ENCODE peak calls at places on chromosomes 2 and 18, in nine cellular contexts. K is fibroblast of lung; M is CD8-positive, alpha-beta T cell; A is right lobe of liver; V is dorsolateral prefrontal cortex; P is DND-41; Y is tibial artery; D is heart right ventricle; I is breast epithelium. W is an unnamed sample.

GRCh38 chr18:39199231-39199855 is 1633.7 kb upstream of the CELF4 start:
- DNase-seq in K (peak), V (no peak), D (no peak), M (no peak), I (no peak), A (no peak), Y (no peak), P (no peak), W (no peak)

GRCh38 chr18:41660654-41661053 is 294.4 kb upstream of the PIK3C3 start:
- DNase-seq in I (no peak), M (no peak), Y (no peak), D (no peak), A (no peak), V (no peak), K (peak), P (no peak), W (no peak)

GRCh38 chr18:2907459-2908145 is 60.8 kb downstream of the EMILIN2 start:
- DNase-seq in I (no peak), A (no peak), V (no peak), D (no peak), Y (no peak), P (peak), K (no peak), M (no peak), W (no peak)

GRCh38 chr2:33153008-33153407 is 206.3 kb downstream of the LTBP1 start:
- DNase-seq in M (no peak), D (no peak), I (no peak), A (no peak), P (no peak), K (peak), Y (no peak), V (no peak), W (no peak)

GRCh38 chr18:62402342-62402948 is 77.3 kb downstream of the TNFRSF11A start:
- DNase-seq in P (no peak), A (no peak), M (no peak), K (no peak), I (no peak), V (no peak), Y (no peak), D (no peak), W (no peak)

GRCh38 chr18:32669549-32670165 is 103.2 kb downstream of the KLHL14 start:
- DNase-seq in V (no peak), I (no peak), P (no peak), M (no peak), D (no peak), K (no peak), Y (no peak), A (no peak), W (no peak)

GRCh38 chr2:126978333-126978732 is 79.6 kb downstream of the TEX51 start:
- DNase-seq in M (no peak), A (no peak), D (no peak), P (no peak), I (no peak), K (no peak), V (no peak), Y (no peak), W (no peak)

GRCh38 chr2:62197017-62197586 is 1.2 kb downstream of the B3GNT2 start:
- DNase-seq in V (no peak), I (no peak), Y (peak), K (no peak), P (peak), M (peak), A (peak), D (no peak), W (no peak)

GRCh38 chr2:92072461-92073035 is 2798.7 kb upstream of the TEKT4 start:
- DNase-seq in M (no peak), Y (peak), A (peak), K (no peak), P (no peak), I (no peak), D (no peak), V (no peak), W (no peak)

GRCh38 chr18:5600376-5601071 is 56.7 kb upstream of the EPB41L3 start:
- DNase-seq in I (no peak), D (no peak), Y (no peak), A (no peak), K (no peak), P (no peak), V (no peak), M (no peak), W (no peak)

GRCh38 chr18:10169064-10169562 is 255.3 kb downstream of the VAPA start:
- DNase-seq in M (no peak), K (peak), V (no peak), D (no peak), I (no peak), Y (no peak), P (no peak), A (no peak), W (no peak)

GRCh38 chr2:231394201-231395141 is 1.0 kb upstream of the B3GNT7 start:
- DNase-seq in A (no peak), V (no peak), K (no peak), P (no peak), M (no peak), Y (no peak), D (no peak), I (no peak), W (peak)

GRCh38 chr2:60882971-60883753 is 1.8 kb downstream of the REL start:
- DNase-seq in Y (no peak), I (no peak), P (peak), V (no peak), K (peak), M (no peak), D (no peak), A (no peak), W (peak)

GRCh38 chr2:127388423-127389164 is 819 bp upstream of the MAP3K2 start:
- DNase-seq in Y (no peak), P (no peak), M (no peak), K (no peak), D (no peak), A (no peak), I (no peak), V (no peak), W (no peak)

GRCh38 chr2:131120815-131121317 is 15.7 kb downstream of the PLEKHB2 start:
- DNase-seq in V (no peak), A (no peak), M (no peak), Y (no peak), D (no peak), K (no peak), I (no peak), P (no peak), W (no peak)

GRCh38 chr2:9799011-9799596 is 44.2 kb upstream of the TAF1B start:
- DNase-seq in M (no peak), V (no peak), K (no peak), P (no peak), I (peak), A (peak), D (no peak), Y (peak), W (no peak)

GRCh38 chr18:8912348-8913057 is 190.0 kb upstream of the NDUFV2 start:
- DNase-seq in V (no peak), K (no peak), I (no peak), P (no peak), M (no peak), Y (no peak), A (no peak), D (no peak), W (no peak)

GRCh38 chr2:226211439-226211838 is 588.2 kb downstream of the IRS1 start:
- DNase-seq in M (no peak), P (no peak), A (no peak), I (no peak), K (peak), V (no peak), Y (no peak), D (peak), W (no peak)

GRCh38 chr2:151238527-151239487 is 22.9 kb downstream of the RBM43 start:
- DNase-seq in A (no peak), K (peak), M (peak), D (peak), I (no peak), V (peak), P (peak), Y (no peak), W (peak)

GRCh38 chr2:29634918-29635317 is 286.5 kb downstream of the ALK start:
- DNase-seq in I (no peak), A (no peak), K (no peak), D (no peak), Y (no peak), M (no peak), P (no peak), V (no peak), W (no peak)

GRCh38 chr2:168149431-168149830 is 98.0 kb downstream of the STK39 start:
- DNase-seq in I (no peak), P (no peak), K (no peak), D (no peak), Y (no peak), M (no peak), V (no peak), A (no peak), W (no peak)

GRCh38 chr2:239245872-239246701 is 154.7 kb downstream of the HDAC4 start:
- DNase-seq in V (peak), I (peak), A (peak), K (no peak), Y (peak), D (no peak), P (no peak), M (no peak), W (no peak)

GRCh38 chr2:71800106-71800809 is 346.9 kb downstream of the DYSF start:
- DNase-seq in A (no peak), P (no peak), Y (peak), D (no peak), V (no peak), M (no peak), I (no peak), K (no peak), W (no peak)

GRCh38 chr2:212032032-212032431 is 506.6 kb downstream of the ERBB4 start:
- DNase-seq in D (no peak), V (no peak), K (peak), M (no peak), I (no peak), P (no peak), Y (no peak), A (no peak), W (no peak)

GRCh38 chr2:44671896-44672295 is 269.6 kb upstream of the SIX3 start:
- DNase-seq in A (no peak), Y (no peak), D (no peak), V (no peak), M (no peak), P (no peak), K (no peak), I (no peak), W (no peak)

GRCh38 chr2:96251721-96252292 is 14.0 kb downstream of the TMEM127 start:
- DNase-seq in I (peak), P (no peak), V (peak), K (peak), D (peak), A (no peak), Y (peak), M (no peak), W (peak)

GRCh38 chr2:147125145-147125544 is 719.7 kb upstream of the ACVR2A start:
- DNase-seq in A (no peak), D (no peak), V (no peak), Y (no peak), K (no peak), I (no peak), P (no peak), M (no peak), W (no peak)

GRCh38 chr2:158539176-158539895 is 82.6 kb downstream of the PKP4 start:
- DNase-seq in Y (no peak), P (no peak), I (no peak), V (no peak), K (peak), M (no peak), A (no peak), D (peak), W (no peak)

GRCh38 chr2:176491172-176491904 is 222.1 kb downstream of the MTX2 start:
- DNase-seq in A (no peak), P (peak), D (peak), Y (peak), K (peak), I (no peak), V (no peak), M (no peak), W (no peak)

GRCh38 chr2:182672471-182673165 is 43.4 kb upstream of the DNAJC10 start:
- DNase-seq in I (no peak), V (no peak), M (no peak), P (no peak), A (no peak), D (no peak), Y (no peak), K (peak), W (no peak)

GRCh38 chr18:38033282-38033681 is 467.7 kb upstream of the CELF4 start:
- DNase-seq in D (no peak), K (no peak), M (no peak), P (no peak), A (no peak), I (no peak), Y (no peak), V (no peak), W (no peak)

GRCh38 chr2:102155131-102155702 is 12.7 kb downstream of the IL1R1 start:
- DNase-seq in K (no peak), M (no peak), V (no peak), D (no peak), P (no peak), Y (no peak), I (no peak), A (no peak), W (no peak)
- H3K27ac ChIP-seq in K (peak), M (no peak), V (no peak), D (no peak), P (no peak), Y (peak), I (peak), A (peak), W (peak)

GRCh38 chr2:206105038-206105437 is 19.1 kb upstream of the INO80D start:
- DNase-seq in K (no peak), A (no peak), D (no peak), I (no peak), P (no peak), M (no peak), Y (no peak), V (no peak), W (no peak)
- H3K27ac ChIP-seq in K (no peak), A (no peak), D (no peak), I (no peak), P (no peak), M (no peak), Y (no peak), V (no peak), W (no peak)

DNA sequence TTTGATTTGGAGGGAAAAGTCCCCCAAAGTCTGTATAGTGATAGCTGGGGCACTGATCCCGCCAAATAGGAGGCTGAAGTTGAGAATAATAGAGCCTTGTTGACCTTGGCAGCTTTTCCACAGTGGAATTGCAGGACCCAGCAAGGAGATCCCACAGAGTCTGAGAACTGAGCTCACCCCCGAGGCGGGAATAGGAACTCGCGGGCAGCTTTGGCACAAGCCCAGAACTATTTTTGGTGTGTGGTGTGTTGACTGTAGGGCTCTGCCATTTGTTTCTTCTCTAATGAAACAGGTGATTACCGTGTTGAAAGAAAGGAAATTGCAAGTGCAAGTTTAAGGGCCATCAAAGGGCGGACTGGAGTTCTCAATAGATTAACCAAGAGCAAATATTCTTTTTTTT is 34.0 kb downstream of the SH3RF3 start:
- DNase-seq in Y (peak), A (no peak), K (peak), V (peak), D (peak), M (no peak), I (peak), P (no peak), W (peak)
- H3K27ac ChIP-seq in Y (peak), A (no peak), K (no peak), V (no peak), D (peak), M (no peak), I (no peak), P (no peak), W (no peak)

GRCh38 chr2:218582085-218582484 is 13.4 kb downstream of the CNOT9 start:
- DNase-seq in V (no peak), K (peak), A (no peak), P (no peak), I (no peak), D (no peak), M (no peak), Y (no peak), W (no peak)
- H3K27ac ChIP-seq in V (no peak), K (peak), A (no peak), P (no peak), I (no peak), D (no peak), M (no peak), Y (no peak), W (no peak)

GRCh38 chr2:241777686-241778627 is 1.3 kb downstream of the GAL3ST2 start:
- DNase-seq in I (no peak), K (no peak), A (no peak), D (no peak), V (no peak), M (no peak), Y (peak), P (no peak), W (no peak)
- H3K27ac ChIP-seq in I (peak), K (no peak), A (no peak), D (no peak), V (no peak), M (no peak), Y (no peak), P (no peak), W (no peak)

GRCh38 chr2:102635317-102635716 is 16.0 kb downstream of the SLC9A2 start:
- DNase-seq in M (no peak), V (no peak), A (no peak), Y (no peak), D (no peak), I (no peak), P (no peak), K (no peak), W (no peak)

GRCh38 chr2:102637358-102637757 is 18.0 kb downstream of the SLC9A2 start:
- DNase-seq in V (no peak), Y (no peak), P (no peak), I (no peak), K (no peak), D (no peak), M (no peak), A (no peak), W (no peak)

GRCh38 chr2:102634831-102635241 is 15.5 kb downstream of the SLC9A2 start:
- DNase-seq in V (no peak), M (no peak), P (no peak), A (no peak), Y (no peak), I (no peak), K (no peak), D (no peak), W (no peak)

GRCh38 chr2:102639429-102639828 is 20.1 kb downstream of the SLC9A2 start:
- DNase-seq in A (no peak), P (no peak), K (no peak), D (no peak), M (no peak), Y (no peak), V (no peak), I (no peak), W (no peak)

GRCh38 chr2:102636283-102636907 is 17.0 kb downstream of the SLC9A2 start:
- DNase-seq in D (no peak), V (no peak), Y (no peak), M (no peak), K (no peak), A (no peak), I (no peak), P (no peak), W (no peak)
- H3K27ac ChIP-seq in D (no peak), V (no peak), Y (no peak), M (no peak), K (no peak), A (no peak), I (no peak), P (no peak), W (no peak)